ENCODE peak calls at places on chromosomes 7 and 10, in four cellular contexts. One of them, this sample, is unnamed.

GRCh38 chr10:121961456-121961855 is 13.6 kb downstream of the NSMCE4A start:
- DNase-seq in neuronal stem cell: no peak
- DNase-seq in H9: no peak
- DNase-seq in mesenchymal stem cell: no peak
- DNase-seq in this sample: no peak

GRCh38 chr10:4648968-4649367 is 177.0 kb upstream of the AKR1E2 start:
- DNase-seq in H9: no peak
- DNase-seq in mesenchymal stem cell: no peak
- DNase-seq in neuronal stem cell: no peak
- DNase-seq in this sample: no peak

GRCh38 chr10:78950656-78951587 is 117.8 kb upstream of the ZMIZ1 start:
- DNase-seq in neuronal stem cell: no peak
- DNase-seq in mesenchymal stem cell: no peak
- DNase-seq in H9: no peak
- DNase-seq in this sample: no peak

GRCh38 chr7:16554518-16555236 is 28.1 kb downstream of the LRRC72 start:
- DNase-seq in H9: no peak
- DNase-seq in mesenchymal stem cell: no peak
- DNase-seq in neuronal stem cell: no peak
- DNase-seq in this sample: no peak

GRCh38 chr7:152674860-152675760 is 831 bp downstream of the XRCC2 start:
- DNase-seq in H9: no peak
- DNase-seq in neuronal stem cell: no peak
- DNase-seq in mesenchymal stem cell: peak
- DNase-seq in this sample: peak

GRCh38 chr10:124869941-124870340 is 68.3 kb downstream of the ABRAXAS2 start:
- DNase-seq in neuronal stem cell: no peak
- DNase-seq in mesenchymal stem cell: no peak
- DNase-seq in H9: no peak
- DNase-seq in this sample: no peak

GRCh38 chr7:42238709-42239395 is 1.8 kb upstream of the GLI3 start:
- DNase-seq in H9: peak
- DNase-seq in mesenchymal stem cell: peak
- DNase-seq in neuronal stem cell: no peak
- DNase-seq in this sample: peak

GRCh38 chr7:101031082-101031481 is 11.2 kb downstream of the MUC17 start:
- DNase-seq in mesenchymal stem cell: no peak
- DNase-seq in H9: peak
- DNase-seq in neuronal stem cell: no peak
- DNase-seq in this sample: no peak

GRCh38 chr7:86708334-86708733 is 64.6 kb downstream of the GRM3 start:
- DNase-seq in mesenchymal stem cell: no peak
- DNase-seq in H9: peak
- DNase-seq in neuronal stem cell: no peak
- DNase-seq in this sample: no peak

GRCh38 chr7:131381069-131381838 is 53.6 kb downstream of the MKLN1 start:
- DNase-seq in mesenchymal stem cell: peak
- DNase-seq in neuronal stem cell: no peak
- DNase-seq in H9: no peak
- DNase-seq in this sample: peak

GRCh38 chr10:109454691-109455090 is 468.6 kb downstream of the XPNPEP1 start:
- DNase-seq in H9: no peak
- DNase-seq in mesenchymal stem cell: no peak
- DNase-seq in neuronal stem cell: no peak
- DNase-seq in this sample: peak

GRCh38 chr10:132522521-132523411 is 14.8 kb upstream of the INPP5A start:
- DNase-seq in mesenchymal stem cell: no peak
- DNase-seq in neuronal stem cell: no peak
- DNase-seq in H9: peak
- DNase-seq in this sample: no peak

GRCh38 chr10:61733358-61733940 is 70.7 kb downstream of the CABCOCO1 start:
- DNase-seq in neuronal stem cell: peak
- DNase-seq in mesenchymal stem cell: peak
- DNase-seq in H9: no peak
- DNase-seq in this sample: peak

GRCh38 chr10:26781797-26782196 is 79.0 kb downstream of the ABI1 start:
- DNase-seq in neuronal stem cell: no peak
- DNase-seq in mesenchymal stem cell: peak
- DNase-seq in H9: no peak
- DNase-seq in this sample: no peak

GRCh38 chr10:91590142-91590903 is 42.5 kb downstream of the PPP1R3C start:
- DNase-seq in H9: no peak
- DNase-seq in neuronal stem cell: no peak
- DNase-seq in mesenchymal stem cell: peak
- DNase-seq in this sample: peak

GRCh38 chr10:14954934-14955333 is 1.0 kb upstream of the DCLRE1C start:
- DNase-seq in neuronal stem cell: no peak
- DNase-seq in mesenchymal stem cell: no peak
- DNase-seq in H9: no peak
- DNase-seq in this sample: no peak

GRCh38 chr10:76697923-76698322 is 939.7 kb downstream of the KCNMA1 start:
- DNase-seq in H9: no peak
- DNase-seq in neuronal stem cell: peak
- DNase-seq in mesenchymal stem cell: no peak
- DNase-seq in this sample: no peak

GRCh38 chr10:77837925-77838595 is 88.5 kb downstream of the DLG5 start:
- DNase-seq in mesenchymal stem cell: no peak
- DNase-seq in neuronal stem cell: peak
- DNase-seq in H9: no peak
- DNase-seq in this sample: no peak
- H2BK12ac ChIP-seq in mesenchymal stem cell: no peak
- H2BK12ac ChIP-seq in neuronal stem cell: peak
- H2BK12ac ChIP-seq in H9: no peak
- H2BK12ac ChIP-seq in this sample: no peak

GRCh38 chr10:7511612-7512011 is 100.8 kb upstream of the SFMBT2 start:
- DNase-seq in H9: no peak
- DNase-seq in neuronal stem cell: no peak
- DNase-seq in mesenchymal stem cell: no peak
- DNase-seq in this sample: no peak

GRCh38 chr10:7503190-7503589 is 92.4 kb upstream of the SFMBT2 start:
- DNase-seq in neuronal stem cell: no peak
- DNase-seq in mesenchymal stem cell: no peak
- DNase-seq in H9: no peak
- DNase-seq in this sample: no peak

GRCh38 chr10:7507887-7508726 is 97.3 kb upstream of the SFMBT2 start:
- DNase-seq in H9: no peak
- DNase-seq in neuronal stem cell: no peak
- DNase-seq in mesenchymal stem cell: no peak
- DNase-seq in this sample: no peak

GRCh38 chr10:7505196-7505595 is 94.4 kb upstream of the SFMBT2 start:
- DNase-seq in neuronal stem cell: no peak
- DNase-seq in H9: no peak
- DNase-seq in mesenchymal stem cell: no peak
- DNase-seq in this sample: no peak

DNA sequence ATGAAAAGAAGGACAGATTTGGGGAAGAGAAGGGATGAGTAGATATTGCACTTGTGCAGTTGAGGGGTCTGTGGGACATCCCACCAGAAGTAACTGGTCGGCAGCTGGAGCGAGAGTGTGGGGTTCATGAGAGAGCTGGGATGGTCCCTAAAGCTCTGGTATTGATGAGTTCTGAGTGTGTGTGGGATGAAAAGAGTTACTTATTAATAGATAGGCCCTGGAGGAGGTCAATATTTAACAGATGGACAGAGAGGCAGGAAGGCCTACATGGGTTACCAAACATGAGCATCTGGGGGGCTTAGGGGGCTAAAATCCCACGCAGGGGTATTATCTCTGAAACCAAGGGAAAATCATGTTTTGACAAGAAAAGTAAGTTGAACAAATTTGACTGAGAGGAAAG is 95.7 kb upstream of the SFMBT2 start:
- DNase-seq in neuronal stem cell: no peak
- DNase-seq in mesenchymal stem cell: no peak
- DNase-seq in H9: no peak
- DNase-seq in this sample: no peak
- H2BK12ac ChIP-seq in neuronal stem cell: no peak
- H2BK12ac ChIP-seq in mesenchymal stem cell: no peak
- H2BK12ac ChIP-seq in H9: no peak
- H2BK12ac ChIP-seq in this sample: no peak

GRCh38 chr7:73972614-73973013 is 55.4 kb upstream of the ELN start:
- DNase-seq in H9: no peak
- DNase-seq in neuronal stem cell: no peak
- DNase-seq in mesenchymal stem cell: no peak
- DNase-seq in this sample: no peak

GRCh38 chr7:73973091-73973490 is 54.9 kb upstream of the ELN start:
- DNase-seq in neuronal stem cell: no peak
- DNase-seq in H9: no peak
- DNase-seq in mesenchymal stem cell: no peak
- DNase-seq in this sample: no peak

GRCh38 chr7:73970801-73971229 is 57.2 kb upstream of the ELN start:
- DNase-seq in mesenchymal stem cell: no peak
- DNase-seq in neuronal stem cell: no peak
- DNase-seq in H9: no peak
- DNase-seq in this sample: no peak

GRCh38 chr7:73971315-73971700 is 56.7 kb upstream of the ELN start:
- DNase-seq in mesenchymal stem cell: no peak
- DNase-seq in H9: no peak
- DNase-seq in neuronal stem cell: no peak
- DNase-seq in this sample: no peak

DNA sequence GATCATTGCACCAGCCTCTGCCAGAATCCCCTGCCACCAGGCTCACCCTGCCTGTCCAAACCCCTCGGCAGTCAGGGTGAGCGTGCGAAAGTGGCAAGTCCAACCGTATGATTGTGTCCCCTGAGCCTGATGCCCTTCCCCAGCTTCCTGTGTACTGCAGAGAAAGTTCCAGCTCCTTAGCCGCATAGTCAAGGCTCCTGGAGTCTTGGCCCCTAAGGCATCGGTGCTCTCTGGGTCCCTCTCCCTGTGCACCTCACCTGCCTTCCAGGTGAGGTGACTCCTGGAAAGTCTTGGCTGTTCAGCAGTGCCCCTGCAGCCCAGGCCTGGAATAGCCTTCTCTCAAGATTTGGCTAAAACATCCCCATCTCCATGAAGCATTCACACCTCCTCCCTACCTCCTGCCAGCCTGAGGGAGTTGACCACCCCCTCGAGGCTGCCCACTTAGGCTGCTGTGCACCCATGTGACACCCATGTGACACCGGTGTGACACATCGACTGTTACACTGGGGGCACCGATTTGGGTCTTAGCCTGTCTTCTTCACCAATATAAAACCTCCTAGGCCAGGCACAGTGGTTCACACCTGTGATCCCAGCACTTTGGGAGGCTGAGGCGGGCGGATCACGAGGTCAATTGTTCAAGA is 56.2 kb upstream of the ELN start:
- DNase-seq in neuronal stem cell: no peak
- DNase-seq in H9: peak
- DNase-seq in mesenchymal stem cell: no peak
- DNase-seq in this sample: no peak
- H2BK12ac ChIP-seq in neuronal stem cell: peak
- H2BK12ac ChIP-seq in H9: no peak
- H2BK12ac ChIP-seq in mesenchymal stem cell: no peak
- H2BK12ac ChIP-seq in this sample: no peak

GRCh38 chr10:84159076-84159475 is 14.5 kb upstream of the GPR15LG start:
- DNase-seq in H9: no peak
- DNase-seq in mesenchymal stem cell: no peak
- DNase-seq in neuronal stem cell: no peak
- DNase-seq in this sample: no peak

GRCh38 chr10:84163992-84164391 is 9.6 kb upstream of the GPR15LG start:
- DNase-seq in neuronal stem cell: no peak
- DNase-seq in H9: no peak
- DNase-seq in mesenchymal stem cell: no peak
- DNase-seq in this sample: no peak

GRCh38 chr10:84158061-84158460 is 15.5 kb upstream of the GPR15LG start:
- DNase-seq in mesenchymal stem cell: no peak
- DNase-seq in H9: no peak
- DNase-seq in neuronal stem cell: no peak
- DNase-seq in this sample: no peak

GRCh38 chr10:84158549-84158948 is 15.1 kb upstream of the GPR15LG start:
- DNase-seq in neuronal stem cell: no peak
- DNase-seq in H9: no peak
- DNase-seq in mesenchymal stem cell: no peak
- DNase-seq in this sample: no peak

DNA sequence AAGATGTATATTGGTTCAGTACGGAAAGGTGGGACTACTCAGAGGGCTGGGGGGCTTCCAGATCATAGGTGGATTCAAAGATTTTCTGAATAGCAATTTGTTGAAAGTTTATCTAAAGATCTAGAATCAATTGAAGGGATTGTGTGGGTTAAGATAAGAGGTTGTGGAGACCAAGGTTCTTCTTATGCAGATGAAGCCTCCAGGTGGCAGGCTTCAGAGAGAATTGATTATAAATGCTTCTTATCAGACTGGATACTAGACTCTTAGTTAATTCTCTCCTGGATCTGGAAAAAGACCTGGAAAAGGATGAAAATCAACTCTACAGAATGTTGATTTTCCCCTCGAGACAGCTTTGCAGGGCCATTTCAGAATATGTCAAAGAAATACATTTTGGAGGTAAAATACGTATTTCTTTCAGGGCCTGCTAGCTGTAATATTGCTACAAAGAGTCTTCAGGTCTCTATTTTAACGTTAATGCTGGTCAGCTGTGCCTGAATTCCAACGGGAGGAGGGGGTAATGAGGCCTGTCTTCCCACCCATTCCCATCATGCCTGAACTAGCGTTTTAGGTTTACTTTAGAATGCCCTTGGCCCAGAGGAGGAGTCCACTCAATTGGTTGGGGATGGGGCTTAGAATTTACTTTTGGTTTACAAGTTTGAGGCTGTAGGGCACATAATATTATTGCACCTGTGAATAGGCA is 12.8 kb upstream of the GPR15LG start:
- DNase-seq in neuronal stem cell: no peak
- DNase-seq in H9: no peak
- DNase-seq in mesenchymal stem cell: no peak
- DNase-seq in this sample: no peak
- H2BK12ac ChIP-seq in neuronal stem cell: no peak
- H2BK12ac ChIP-seq in H9: no peak
- H2BK12ac ChIP-seq in mesenchymal stem cell: no peak
- H2BK12ac ChIP-seq in this sample: no peak

DNA sequence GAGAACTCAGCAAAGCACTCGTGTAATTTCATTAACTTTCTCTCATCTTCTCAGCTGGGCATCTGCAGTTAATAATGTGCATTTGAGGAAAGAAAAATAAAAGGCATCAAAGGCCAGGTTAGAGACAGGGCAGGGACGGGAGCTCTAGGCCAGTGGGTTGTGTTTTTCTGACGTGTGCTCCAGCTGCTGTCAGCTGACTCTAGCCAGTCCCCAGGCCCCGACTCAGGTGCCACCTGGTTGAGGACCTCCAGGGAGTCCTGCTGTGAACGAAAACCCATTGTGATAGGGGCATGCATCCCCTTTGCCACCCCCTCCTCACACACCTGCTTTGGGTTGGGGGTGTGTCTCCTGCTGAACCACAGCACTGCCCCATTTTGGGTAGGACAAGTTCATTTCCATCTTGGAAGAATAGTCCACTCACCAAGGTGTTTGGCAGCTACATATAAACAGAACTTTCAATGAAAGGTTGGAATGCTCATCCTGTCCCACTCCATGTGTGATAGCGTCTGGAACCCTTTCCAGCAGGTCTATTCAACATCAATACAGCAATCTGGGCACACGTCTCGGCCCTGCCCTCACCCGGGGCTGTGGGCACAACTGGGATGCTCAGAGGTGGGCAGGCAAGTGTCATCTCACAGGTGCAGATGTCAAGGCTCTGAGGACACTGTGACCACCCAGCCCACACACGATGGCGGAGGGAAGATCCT is 146.1 kb upstream of the FAM20C start:
- DNase-seq in H9: no peak
- DNase-seq in mesenchymal stem cell: no peak
- DNase-seq in neuronal stem cell: no peak
- DNase-seq in this sample: no peak
- H2BK12ac ChIP-seq in H9: no peak
- H2BK12ac ChIP-seq in mesenchymal stem cell: no peak
- H2BK12ac ChIP-seq in neuronal stem cell: no peak
- H2BK12ac ChIP-seq in this sample: no peak

GRCh38 chr7:1555813-1556540 is at the start of gene TMEM184A:
- DNase-seq in neuronal stem cell: no peak
- DNase-seq in H9: peak
- DNase-seq in mesenchymal stem cell: peak
- DNase-seq in this sample: peak
- H2BK12ac ChIP-seq in neuronal stem cell: peak
- H2BK12ac ChIP-seq in H9: no peak
- H2BK12ac ChIP-seq in mesenchymal stem cell: peak
- H2BK12ac ChIP-seq in this sample: peak

This sample was measured in trophoblast cell.